ENCODE peak calls at places on chromosomes 1 and 21, in six cellular contexts. Y, A, J, I, Z and W are unnamed samples.

GRCh38 chr1:97366986-97367385 is 553.8 kb downstream of the DPYD start:
- DNase-seq in Y (no peak), A (no peak), J (no peak), I (no peak), Z (no peak), W (no peak)

GRCh38 chr1:235259133-235259778 is 68.7 kb downstream of the ARID4B start:
- DNase-seq in Y (no peak), A (no peak), J (no peak), I (no peak), Z (no peak), W (no peak)

GRCh38 chr1:100657876-100658715 is 61.4 kb upstream of the VCAM1 start:
- DNase-seq in Y (peak), A (no peak), J (no peak), I (peak), Z (no peak), W (no peak)

GRCh38 chr1:25031966-25032667 is 102.0 kb upstream of the RUNX3 start:
- DNase-seq in Y (peak), A (no peak), J (no peak), I (no peak), Z (no peak), W (no peak)

GRCh38 chr1:59900640-59901039 is 25.9 kb downstream of the CYP2J2 start:
- DNase-seq in Y (no peak), A (no peak), J (peak), I (no peak), Z (no peak), W (no peak)

GRCh38 chr1:155652951-155653350 is 35.6 kb downstream of the YY1AP1 start:
- DNase-seq in Y (no peak), A (no peak), J (no peak), I (no peak), Z (no peak), W (peak)

GRCh38 chr1:110675060-110675791 is 486 bp upstream of the KCNA3 start:
- DNase-seq in Y (no peak), A (peak), J (peak), I (no peak), Z (peak), W (no peak)

GRCh38 chr21:41653944-41654625 is 112.8 kb downstream of the RIPK4 start:
- DNase-seq in Y (peak), A (no peak), J (no peak), I (no peak), Z (no peak), W (peak)

GRCh38 chr1:107617921-107618320 is 347.1 kb downstream of the VAV3 start:
- DNase-seq in Y (no peak), A (no peak), J (no peak), I (no peak), Z (no peak), W (no peak)

GRCh38 chr1:200474633-200475032 is 64.8 kb upstream of the ZNF281 start:
- DNase-seq in Y (no peak), A (no peak), J (no peak), I (no peak), Z (no peak), W (no peak)

GRCh38 chr1:203085528-203086406 is at the start of gene MYOG:
- DNase-seq in Y (no peak), A (peak), J (peak), I (no peak), Z (no peak), W (no peak)

GRCh38 chr21:29293495-29293894 is 5.2 kb upstream of the BACH1 start:
- DNase-seq in Y (no peak), A (no peak), J (no peak), I (no peak), Z (no peak), W (no peak)

GRCh38 chr1:209412036-209412435 is 171.5 kb upstream of the CAMK1G start:
- DNase-seq in Y (peak), A (no peak), J (no peak), I (no peak), Z (no peak), W (peak)

GRCh38 chr1:52404116-52404974 is at the start of the genes ORC1 and PRPF38A:
- DNase-seq in Y (peak), A (peak), J (peak), I (peak), Z (peak), W (peak)

GRCh38 chr1:5980314-5981008 is 11.8 kb downstream of the NPHP4 start:
- DNase-seq in Y (peak), A (peak), J (peak), I (peak), Z (peak), W (no peak)

GRCh38 chr1:156488566-156489165 is 11.9 kb downstream of the MEF2D start:
- DNase-seq in Y (no peak), A (no peak), J (no peak), I (no peak), Z (no peak), W (peak)

GRCh38 chr1:153001382-153001781 is at the start of gene SPRR3:
- DNase-seq in Y (no peak), A (no peak), J (no peak), I (no peak), Z (no peak), W (peak)

GRCh38 chr1:69991644-69992043 is 213.7 kb downstream of the LRRC40 start:
- DNase-seq in Y (peak), A (no peak), J (no peak), I (peak), Z (no peak), W (no peak)

GRCh38 chr21:45549670-45550463 is 7.6 kb upstream of the SLC19A1 start:
- DNase-seq in Y (no peak), A (no peak), J (peak), I (no peak), Z (no peak), W (no peak)

GRCh38 chr21:25871566-25871965 is 136.8 kb downstream of the GABPA start:
- DNase-seq in Y (no peak), A (peak), J (peak), I (no peak), Z (no peak), W (no peak)

GRCh38 chr1:24695202-24695974 is 49.9 kb upstream of the CLIC4 start:
- DNase-seq in Y (no peak), A (no peak), J (no peak), I (no peak), Z (no peak), W (no peak)

GRCh38 chr1:171585715-171586114 is 36.3 kb upstream of the MYOCOS start:
- DNase-seq in Y (no peak), A (no peak), J (no peak), I (no peak), Z (no peak), W (no peak)

GRCh38 chr1:242826706-242827336 is 302.3 kb upstream of the PLD5 start:
- DNase-seq in Y (no peak), A (no peak), J (no peak), I (no peak), Z (no peak), W (no peak)

GRCh38 chr21:36257657-36258056 is 62.3 kb upstream of the MORC3 start:
- DNase-seq in Y (no peak), A (no peak), J (no peak), I (no peak), Z (no peak), W (no peak)

GRCh38 chr1:199690520-199690919 is 337.0 kb upstream of the NR5A2 start:
- DNase-seq in Y (no peak), A (no peak), J (no peak), I (no peak), Z (no peak), W (no peak)

GRCh38 chr1:181077576-181078242 is 10.8 kb upstream of the IER5 start:
- DNase-seq in Y (peak), A (no peak), J (no peak), I (no peak), Z (no peak), W (peak)

GRCh38 chr1:20883766-20884165 is 96.7 kb upstream of the HP1BP3 start:
- DNase-seq in Y (peak), A (no peak), J (no peak), I (no peak), Z (no peak), W (peak)

GRCh38 chr1:185281245-185281644 is 35.8 kb downstream of the IVNS1ABP start:
- DNase-seq in Y (peak), A (no peak), J (no peak), I (peak), Z (no peak), W (no peak)

GRCh38 chr1:30690115-30690645 is 33.2 kb downstream of the MATN1 start:
- DNase-seq in Y (no peak), A (no peak), J (no peak), I (no peak), Z (no peak), W (no peak)

GRCh38 chr1:50603274-50604271 is 180.3 kb upstream of the DMRTA2 start:
- DNase-seq in Y (peak), A (no peak), J (no peak), I (peak), Z (no peak), W (no peak)

GRCh38 chr1:1208713-1209433 is 2.5 kb upstream of the TNFRSF18 start:
- DNase-seq in Y (peak), A (no peak), J (no peak), I (no peak), Z (no peak), W (no peak)

GRCh38 chr1:159831696-159832225 is 5.1 kb downstream of the SLAMF8 start:
- DNase-seq in Y (no peak), A (no peak), J (no peak), I (no peak), Z (no peak), W (no peak)

GRCh38 chr1:188089461-188089860 is 1260.7 kb downstream of the PLA2G4A start:
- DNase-seq in Y (peak), A (no peak), J (no peak), I (peak), Z (peak), W (no peak)
- H4K91ac ChIP-seq in Y (peak), A (no peak), J (no peak), I (no peak), Z (no peak), W (no peak)

GRCh38 chr1:165279831-165280351 is 76.6 kb downstream of the LMX1A start:
- DNase-seq in Y (no peak), A (no peak), J (no peak), I (no peak), Z (no peak), W (no peak)
- H4K91ac ChIP-seq in Y (no peak), A (no peak), J (no peak), I (no peak), Z (no peak), W (no peak)

GRCh38 chr1:154598871-154599635 is 8.9 kb downstream of the ADAR start:
- DNase-seq in Y (peak), A (no peak), J (no peak), I (peak), Z (no peak), W (no peak)
- H4K91ac ChIP-seq in Y (no peak), A (no peak), J (no peak), I (no peak), Z (no peak), W (no peak)

GRCh38 chr1:84919461-84919970 is 26.5 kb upstream of the LPAR3 start:
- DNase-seq in Y (no peak), A (peak), J (no peak), I (no peak), Z (no peak), W (peak)
- H4K91ac ChIP-seq in Y (no peak), A (no peak), J (no peak), I (no peak), Z (no peak), W (no peak)

GRCh38 chr1:205518616-205519540 is 14.4 kb downstream of the CDK18 start:
- DNase-seq in Y (no peak), A (no peak), J (no peak), I (no peak), Z (no peak), W (no peak)
- H4K91ac ChIP-seq in Y (no peak), A (peak), J (no peak), I (peak), Z (no peak), W (no peak)